ENCODE peak calls at places on chromosomes 6 and 20, in six cellular contexts. G is germinal center, Z is GM23248, Q is mesothelial cell of epicardium, Y is AML-193, M is NCI-H446. O is an unnamed sample.

GRCh38 chr6:162377735-162378134 is 349.8 kb downstream of the PRKN start:
- DNase-seq in G (no peak), Z (peak; percentile 41), Q (no peak), Y (no peak), M (peak; percentile 9), O (no peak)

GRCh38 chr20:43751167-43752050 is 24.6 kb upstream of the GTSF1L start:
- DNase-seq in G (peak; percentile 46), Z (peak; percentile 90), Q (no peak), Y (peak; percentile 47), M (no peak), O (no peak)

GRCh38 chr6:167044696-167045095 is 45.5 kb downstream of the CEP43 start:
- DNase-seq in G (no peak), Z (peak; percentile 66), Q (no peak), Y (no peak), M (no peak), O (no peak)

GRCh38 chr6:44733146-44733545 is 345.6 kb downstream of the CDC5L start:
- DNase-seq in G (no peak), Z (no peak), Q (no peak), Y (no peak), M (peak; percentile 35), O (no peak)

GRCh38 chr20:47686545-47686944 is 98.7 kb downstream of the SULF2 start:
- DNase-seq in G (no peak), Z (no peak), Q (no peak), Y (no peak), M (no peak), O (no peak)

GRCh38 chr20:63180541-63181185 is 35.3 kb downstream of the YTHDF1 start:
- DNase-seq in G (no peak), Z (no peak), Q (no peak), Y (no peak), M (no peak), O (no peak)

GRCh38 chr6:34680802-34681515 is 15.6 kb downstream of the ILRUN start:
- DNase-seq in G (no peak), Z (peak; percentile 47), Q (no peak), Y (peak; percentile 17), M (no peak), O (no peak)

GRCh38 chr6:129929433-129929832 is 68.3 kb upstream of the TMEM244 start:
- DNase-seq in G (no peak), Z (peak; percentile 93), Q (no peak), Y (no peak), M (peak; percentile 57), O (no peak)

GRCh38 chr6:158039178-158039557 is 57.5 kb downstream of the SYNJ2 start:
- DNase-seq in G (no peak), Z (no peak), Q (no peak), Y (no peak), M (no peak), O (no peak)

GRCh38 chr6:15148356-15149058 is 97.4 kb upstream of the JARID2 start:
- DNase-seq in G (no peak), Z (peak; percentile 78), Q (peak; percentile 42), Y (no peak), M (peak; percentile 91), O (no peak)

GRCh38 chr6:159693894-159694545 is 979 bp upstream of the SOD2 start:
- DNase-seq in G (peak; percentile 42), Z (peak; percentile 31), Q (no peak), Y (peak; percentile 30), M (no peak), O (peak; percentile 64)

GRCh38 chr20:43284481-43284880 is 94.8 kb upstream of the PTPRT start:
- DNase-seq in G (no peak), Z (no peak), Q (no peak), Y (no peak), M (no peak), O (no peak)

GRCh38 chr20:48234951-48235350 is 449.7 kb upstream of the SULF2 start:
- DNase-seq in G (no peak), Z (no peak), Q (no peak), Y (no peak), M (no peak), O (no peak)

GRCh38 chr20:43318749-43319148 is 129.0 kb upstream of the PTPRT start:
- DNase-seq in G (no peak), Z (no peak), Q (no peak), Y (no peak), M (no peak), O (no peak)

GRCh38 chr6:76814496-76815458 is 648.5 kb downstream of the HTR1B start:
- DNase-seq in G (no peak), Z (peak; percentile 15), Q (no peak), Y (no peak), M (no peak), O (no peak)

GRCh38 chr6:46882622-46883021 is 39.1 kb downstream of the ADGRF5 start:
- DNase-seq in G (no peak), Z (no peak), Q (no peak), Y (no peak), M (no peak), O (no peak)

GRCh38 chr6:33392168-33392947 is 735 bp downstream of the KIFC1 start:
- DNase-seq in G (no peak), Z (no peak), Q (no peak), Y (peak; percentile 24), M (no peak), O (no peak)

GRCh38 chr6:115740907-115741306 is 319.8 kb downstream of the FRK start:
- DNase-seq in G (no peak), Z (no peak), Q (no peak), Y (no peak), M (no peak), O (no peak)

GRCh38 chr6:118525913-118526490 is 22.1 kb upstream of the PLN start:
- DNase-seq in G (no peak), Z (no peak), Q (no peak), Y (no peak), M (no peak), O (no peak)

GRCh38 chr6:26071135-26071534 is 16.1 kb upstream of the HFE start:
- DNase-seq in G (no peak), Z (peak; percentile 40), Q (no peak), Y (no peak), M (peak; percentile 4), O (no peak)

GRCh38 chr6:36368921-36369880 is 18.3 kb downstream of the ETV7 start:
- DNase-seq in G (no peak), Z (peak; percentile 96), Q (no peak), Y (peak; percentile 99), M (no peak), O (no peak)

GRCh38 chr6:145836170-145836569 is 21.6 kb upstream of the FBXO30 start:
- DNase-seq in G (no peak), Z (peak; percentile 76), Q (no peak), Y (no peak), M (no peak), O (no peak)

GRCh38 chr6:108694816-108695215 is 134.1 kb downstream of the FOXO3 start:
- DNase-seq in G (no peak), Z (no peak), Q (no peak), Y (no peak), M (no peak), O (no peak)

GRCh38 chr6:18681828-18682503 is 294.8 kb downstream of the RNF144B start:
- DNase-seq in G (no peak), Z (no peak), Q (no peak), Y (no peak), M (no peak), O (no peak)

GRCh38 chr6:31940256-31940664 is 5.6 kb upstream of the CFB start:
- DNase-seq in G (no peak), Z (peak; percentile 23), Q (no peak), Y (no peak), M (no peak), O (no peak)

GRCh38 chr20:47392721-47393073 is 36.2 kb upstream of the ZMYND8 start:
- DNase-seq in G (peak; percentile 23), Z (peak; percentile 66), Q (no peak), Y (no peak), M (no peak), O (no peak)

GRCh38 chr20:56987992-56988391 is 278.4 kb downstream of the BMP7 start:
- DNase-seq in G (no peak), Z (no peak), Q (no peak), Y (no peak), M (no peak), O (no peak)

GRCh38 chr20:32473231-32474008 is 111.7 kb downstream of the NOL4L start:
- DNase-seq in G (no peak), Z (no peak), Q (peak; percentile 37), Y (no peak), M (no peak), O (no peak)

GRCh38 chr20:1652960-1653359 is 4.6 kb downstream of the SIRPG start:
- DNase-seq in G (no peak), Z (no peak), Q (no peak), Y (no peak), M (no peak), O (no peak)

O was measured in T-helper 22 cell.